ENCODE peak calls at places on chromosome 17, in seven cellular contexts. G is AG09319, W is AG04450, Z is K562, T is GM12878, O is cardiac fibroblast, P is kidney. D is an unnamed sample.

GRCh38 chr17:33038740-33039139 is 47.1 kb downstream of the SPACA3 start:
- DNase-seq in Z (peak; percentile 69), W (no peak), P (no peak), G (peak; percentile 7), O (peak; percentile 49), T (no peak), D (no peak)

GRCh38 chr17:4533522-4534502 is 21.4 kb downstream of the MYBBP1A start:
- DNase-seq in G (no peak), P (peak; percentile 82), Z (no peak), O (no peak), W (no peak), T (no peak), D (peak; percentile 68)

GRCh38 chr17:31540602-31541307 is 149.3 kb downstream of the RAB11FIP4 start:
- DNase-seq in G (no peak), Z (no peak), O (no peak), P (no peak), W (no peak), T (no peak), D (no peak)

GRCh38 chr17:56577810-56578209 is 15.7 kb upstream of the NOG start:
- DNase-seq in P (no peak), Z (no peak), G (no peak), T (no peak), O (no peak), W (no peak), D (no peak)

GRCh38 chr17:8857919-8858318 is 9.6 kb downstream of the PIK3R6 start:
- DNase-seq in P (no peak), G (no peak), W (no peak), T (peak; percentile 95), Z (no peak), O (peak; percentile 92), D (no peak)

GRCh38 chr17:74493381-74493833 is 27.0 kb downstream of the CD300A start:
- DNase-seq in P (no peak), G (peak; percentile 14), T (peak; percentile 28), O (peak; percentile 65), W (no peak), Z (peak; percentile 63), D (no peak)

GRCh38 chr17:77163001-77163400 is 22.2 kb downstream of the SEC14L1 start:
- DNase-seq in G (no peak), O (no peak), Z (peak; percentile 67), W (no peak), P (no peak), T (no peak), D (no peak)

GRCh38 chr17:35900280-35900679 is 20.1 kb upstream of the CCL5 start:
- DNase-seq in Z (no peak), O (no peak), G (no peak), W (no peak), P (no peak), T (no peak), D (no peak)

GRCh38 chr17:81419333-81419885 is 24.2 kb downstream of the BAHCC1 start:
- DNase-seq in O (peak; percentile 90), W (peak; percentile 44), T (no peak), Z (peak; percentile 46), P (peak; percentile 98), G (peak; percentile 78), D (peak; percentile 75)

GRCh38 chr17:81648013-81648706 is 8.2 kb downstream of the PDE6G start:
- DNase-seq in T (no peak), P (no peak), G (no peak), W (no peak), Z (no peak), O (no peak), D (no peak)

GRCh38 chr17:20991276-20992037 is 51.4 kb downstream of the USP22 start:
- DNase-seq in Z (no peak), T (no peak), W (no peak), O (no peak), P (peak; percentile 64), G (no peak), D (no peak)

GRCh38 chr17:1143573-1143972 is 36.2 kb downstream of the ABR start:
- DNase-seq in T (no peak), P (no peak), O (no peak), Z (no peak), W (no peak), G (no peak), D (no peak)

GRCh38 chr17:49557204-49558024 is 18.3 kb upstream of the NXPH3 start:
- DNase-seq in P (no peak), T (no peak), W (no peak), Z (peak; percentile 73), G (no peak), O (peak; percentile 67), D (no peak)

GRCh38 chr17:81341347-81342061 is 46.4 kb upstream of the SLC38A10 start:
- DNase-seq in O (no peak), T (no peak), P (peak; percentile 78), W (no peak), Z (no peak), G (no peak), D (no peak)

GRCh38 chr17:62067165-62068145 is 2.4 kb upstream of the MED13 start:
- DNase-seq in O (no peak), W (no peak), G (no peak), T (no peak), P (no peak), Z (no peak), D (no peak)

GRCh38 chr17:83156408-83156807 is 77.0 kb downstream of the METRNL start:
- DNase-seq in P (no peak), W (no peak), Z (no peak), O (no peak), T (no peak), G (no peak), D (no peak)

GRCh38 chr17:28570716-28571254 is 539 bp downstream of the PIGS start:
- DNase-seq in T (no peak), Z (peak; percentile 81), W (no peak), P (peak; percentile 77), O (peak; percentile 13), G (no peak), D (no peak)

GRCh38 chr17:70181866-70182265 is 12.5 kb downstream of the KCNJ2 start:
- DNase-seq in Z (no peak), T (no peak), O (peak; percentile 36), G (no peak), W (no peak), P (no peak), D (no peak)

GRCh38 chr17:20120835-20121234 is 111.7 kb downstream of the SPECC1 start:
- DNase-seq in G (no peak), P (no peak), O (no peak), Z (no peak), W (no peak), T (no peak), D (no peak)

GRCh38 chr17:496761-497586 is 144.4 kb upstream of the RPH3AL start:
- DNase-seq in W (no peak), P (no peak), G (no peak), T (no peak), O (peak; percentile 19), Z (no peak), D (no peak)

GRCh38 chr17:46167826-46168569 is 25.2 kb downstream of the KANSL1 start:
- DNase-seq in W (peak; percentile 67), G (no peak), Z (no peak), T (no peak), P (peak; percentile 43), O (peak; percentile 86), D (no peak)

GRCh38 chr17:35607239-35607817 is 20.2 kb downstream of the AP2B1 start:
- DNase-seq in Z (no peak), P (no peak), G (no peak), W (no peak), O (no peak), T (no peak), D (no peak)

GRCh38 chr17:45936610-45937009 is 42.3 kb downstream of the MAPT start:
- DNase-seq in W (no peak), P (no peak), G (no peak), O (no peak), Z (no peak), T (no peak), D (no peak)

GRCh38 chr17:81082177-81083073 is 47.5 kb downstream of the BAIAP2 start:
- DNase-seq in G (no peak), P (no peak), T (no peak), O (no peak), W (no peak), Z (no peak), D (peak; percentile 67)

GRCh38 chr17:19303367-19303776 is 59.2 kb downstream of the B9D1 start:
- DNase-seq in G (no peak), O (no peak), T (no peak), Z (no peak), P (no peak), W (no peak), D (no peak)

GRCh38 chr17:2214887-2215615 is 88.5 kb downstream of the SMG6 start:
- DNase-seq in P (no peak), O (peak; percentile 75), T (no peak), G (no peak), Z (no peak), W (no peak), D (no peak)

GRCh38 chr17:4945176-4945943 is 3.0 kb downstream of the PFN1 start:
- DNase-seq in W (peak; percentile 75), P (peak; percentile 87), G (peak; percentile 68), Z (peak; percentile 87), O (peak; percentile 96), T (peak; percentile 65), D (no peak)

DNA sequence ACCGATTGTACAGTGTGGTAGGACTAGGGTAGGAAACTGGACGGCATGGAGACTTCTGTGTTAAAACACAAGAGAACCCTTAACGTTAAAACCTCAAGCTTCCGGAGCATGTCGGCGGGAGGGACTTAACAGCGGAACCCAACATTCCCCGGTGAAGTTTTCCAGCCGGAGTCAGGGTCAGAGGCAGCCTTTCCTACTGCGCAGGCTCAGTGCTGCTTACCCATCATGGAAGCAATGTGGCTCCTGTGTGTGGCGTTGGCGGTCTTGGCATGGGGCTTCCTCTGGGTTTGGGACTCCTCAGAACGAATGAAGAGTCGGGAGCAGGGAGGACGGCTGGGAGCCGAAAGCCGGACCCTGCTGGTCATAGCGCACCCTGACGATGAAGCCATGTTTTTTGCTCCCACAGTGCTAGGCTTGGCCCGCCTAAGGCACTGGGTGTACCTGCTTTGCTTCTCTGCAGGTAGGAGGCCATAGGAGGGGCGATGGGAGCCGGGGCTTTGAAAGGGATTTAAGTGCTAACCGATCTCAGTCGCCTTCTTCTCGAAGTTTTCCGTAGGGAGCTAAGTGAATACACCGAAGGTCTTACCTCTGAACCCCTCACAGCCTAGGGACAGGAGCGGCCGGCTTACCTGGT is at the start of gene PIGL:
- DNase-seq in Z (peak; percentile 93), P (peak; percentile 94), W (peak; percentile 90), O (peak; percentile 98), T (peak; percentile 92), G (peak; percentile 89), D (peak; percentile 78)
- TF ChIP-seq CTCF in Z (no peak), P (peak; percentile 10), W (no peak), O (no peak), T (no peak), G (no peak), D (no peak)

GRCh38 chr17:75877752-75878173 is 618 bp downstream of the TRIM47 start:
- DNase-seq in O (peak; percentile 74), W (no peak), Z (peak; percentile 54), G (no peak), P (peak; percentile 92), T (no peak), D (no peak)
- TF ChIP-seq CTCF in O (peak; percentile 29), W (peak; percentile 49), Z (peak; percentile 46), G (peak; percentile 17), P (peak; percentile 40), T (peak; percentile 50), D (peak; percentile 51)

GRCh38 chr17:18191967-18192366 is 8.3 kb downstream of the ALKBH5 start:
- DNase-seq in Z (no peak), W (no peak), P (no peak), O (peak; percentile 7), G (no peak), T (no peak), D (no peak)
- TF ChIP-seq CTCF in Z (peak; percentile 34), W (peak; percentile 37), P (no peak), O (peak; percentile 47), G (peak; percentile 26), T (peak; percentile 36), D (peak; percentile 43)

GRCh38 chr17:7214300-7215135 is 5.1 kb downstream of the DLG4 start:
- DNase-seq in G (peak; percentile 89), T (peak; percentile 89), O (peak; percentile 97), W (peak; percentile 89), P (peak; percentile 100), Z (peak; percentile 97), D (peak; percentile 90)
- TF ChIP-seq CTCF in G (peak; percentile 60), T (peak; percentile 59), O (peak; percentile 68), W (peak; percentile 63), P (peak; percentile 31), Z (peak; percentile 59), D (peak; percentile 67)